ENCODE peak calls at places on chromosomes 4 and X, in four cellular contexts. A, X, W and L are unnamed samples.

GRCh38 chr4:82939414-82939813 is 38.9 kb downstream of the THAP9 start:
- DNase-seq in X (no peak), W (no peak), A (no peak), L (no peak)

GRCh38 chrX:134543201-134543797 is 83.3 kb downstream of the HPRT1 start:
- DNase-seq in W (no peak), A (no peak), X (no peak), L (no peak)

GRCh38 chrX:17007134-17007768 is 60.8 kb downstream of the REPS2 start:
- DNase-seq in X (peak), A (peak), W (no peak), L (peak)

GRCh38 chr4:52248836-52249235 is 197.7 kb downstream of the SPATA18 start:
- DNase-seq in W (no peak), A (no peak), X (no peak), L (no peak)

GRCh38 chr4:184343400-184344177 is 125.9 kb upstream of the ENPP6 start:
- DNase-seq in W (peak), X (peak), A (peak), L (peak)

GRCh38 chr4:145722561-145722960 is 42.6 kb downstream of the C4orf51 start:
- DNase-seq in W (no peak), X (no peak), A (no peak), L (no peak)

GRCh38 chr4:156824451-156825060 is 147.0 kb downstream of the PDGFC start:
- DNase-seq in W (no peak), A (no peak), X (no peak), L (no peak)

GRCh38 chrX:11881485-11882170 is 123.6 kb downstream of the MSL3 start:
- DNase-seq in A (no peak), X (no peak), W (no peak), L (no peak)

GRCh38 chrX:10781847-10782530 is 161.6 kb upstream of the MID1 start:
- DNase-seq in X (no peak), W (no peak), A (no peak), L (no peak)

GRCh38 chrX:1751781-1752180 is 136.9 kb downstream of the ASMT start:
- DNase-seq in X (no peak), W (no peak), A (no peak), L (no peak)

GRCh38 chrX:123222920-123223319 is 38.8 kb downstream of the GRIA3 start:
- DNase-seq in A (no peak), X (no peak), W (no peak), L (no peak)

GRCh38 chr4:38190717-38191178 is 230.6 kb downstream of the PTTG2 start:
- DNase-seq in A (no peak), W (no peak), X (no peak), L (no peak)

GRCh38 chr4:158051401-158052235 is 121.2 kb downstream of the GASK1B start:
- DNase-seq in A (no peak), X (no peak), W (no peak), L (no peak)

GRCh38 chr4:3851211-3851610 is 85.0 kb downstream of the ADRA2C start:
- DNase-seq in W (no peak), X (no peak), A (no peak), L (peak)

GRCh38 chr4:90207887-90208454 is 80.8 kb downstream of the CCSER1 start:
- DNase-seq in X (no peak), A (no peak), W (no peak), L (no peak)

GRCh38 chrX:27976284-27976683 is 5.0 kb downstream of the DCAF8L1 start:
- DNase-seq in X (no peak), W (no peak), A (no peak), L (no peak)

GRCh38 chr4:158791588-158791987 is 22.8 kb downstream of the FNIP2 start:
- DNase-seq in A (no peak), W (no peak), X (no peak), L (no peak)

GRCh38 chrX:9659571-9660195 is 106.0 kb downstream of the GPR143 start:
- DNase-seq in X (no peak), A (no peak), W (no peak), L (no peak)

GRCh38 chrX:66039916-66040315 is at the start of gene VSIG4:
- DNase-seq in W (no peak), A (no peak), X (no peak), L (no peak)

GRCh38 chr4:16067515-16067914 is 16.3 kb downstream of the PROM1 start:
- DNase-seq in A (no peak), W (no peak), X (peak), L (no peak)

GRCh38 chr4:177446571-177446970 is 4.3 kb upstream of the AGA start:
- DNase-seq in W (no peak), A (no peak), X (no peak), L (no peak)

GRCh38 chrX:153649915-153650782 is 3.1 kb downstream of the DUSP9 start:
- DNase-seq in X (no peak), W (no peak), A (no peak), L (no peak)

GRCh38 chrX:43643201-43643600 is 12.9 kb upstream of the MAOA start:
- DNase-seq in A (no peak), W (no peak), X (no peak), L (no peak)

GRCh38 chr4:118969359-118969758 is 80.7 kb downstream of the SYNPO2 start:
- DNase-seq in W (no peak), A (no peak), X (peak), L (peak)

GRCh38 chr4:20044502-20044911 is 207.2 kb upstream of the SLIT2 start:
- DNase-seq in X (no peak), A (no peak), W (no peak), L (no peak)

GRCh38 chrX:53244610-53245009 is 19.6 kb upstream of the KDM5C start:
- DNase-seq in W (no peak), X (no peak), A (no peak), L (no peak)

GRCh38 chr4:150501983-150502382 is 80.0 kb upstream of the MAB21L2 start:
- DNase-seq in X (no peak), A (no peak), W (no peak), L (no peak)

GRCh38 chr4:113945906-113946305 is 33.5 kb downstream of the ARSJ start:
- DNase-seq in X (no peak), W (no peak), A (no peak), L (no peak)

GRCh38 chrX:85004255-85004654 is 578 bp downstream of the APOOL start:
- DNase-seq in A (no peak), W (no peak), X (no peak), L (no peak)

GRCh38 chr4:665751-666435 is 8.2 kb downstream of the ATP5ME start:
- DNase-seq in X (no peak), W (no peak), A (no peak), L (no peak)

GRCh38 chr4:181958435-181958834 is 284.8 kb upstream of the TENM3 start:
- DNase-seq in X (no peak), W (no peak), A (no peak), L (no peak)

GRCh38 chr4:171281359-171281758 is 531.8 kb upstream of the GALNTL6 start:
- DNase-seq in W (no peak), X (no peak), A (no peak), L (no peak)

GRCh38 chrX:37330642-37331041 is 18.5 kb upstream of the PRRG1 start:
- DNase-seq in A (no peak), W (no peak), X (no peak), L (no peak)

GRCh38 chr4:15396157-15396800 is 31.6 kb upstream of the C1QTNF7 start:
- DNase-seq in A (peak), X (peak), W (no peak), L (peak)

GRCh38 chrX:20951016-20951795 is 423.0 kb upstream of the CNKSR2 start:
- DNase-seq in W (no peak), X (no peak), A (no peak), L (no peak)
- TF ChIP-seq USF2 in W (no peak), X (no peak), A (no peak), L (no peak)

GRCh38 chr4:168522371-168522770 is 25.5 kb downstream of the PALLD start:
- DNase-seq in X (no peak), W (no peak), A (no peak), L (no peak)

GRCh38 chr4:168524006-168524405 is 27.2 kb downstream of the PALLD start:
- DNase-seq in A (no peak), W (no peak), X (no peak), L (no peak)

GRCh38 chr4:168522829-168523228 is 26.0 kb downstream of the PALLD start:
- DNase-seq in A (no peak), X (no peak), W (no peak), L (no peak)

GRCh38 chr4:168527560-168527959 is 30.7 kb downstream of the PALLD start:
- DNase-seq in A (no peak), X (no peak), W (no peak), L (no peak)

DNA sequence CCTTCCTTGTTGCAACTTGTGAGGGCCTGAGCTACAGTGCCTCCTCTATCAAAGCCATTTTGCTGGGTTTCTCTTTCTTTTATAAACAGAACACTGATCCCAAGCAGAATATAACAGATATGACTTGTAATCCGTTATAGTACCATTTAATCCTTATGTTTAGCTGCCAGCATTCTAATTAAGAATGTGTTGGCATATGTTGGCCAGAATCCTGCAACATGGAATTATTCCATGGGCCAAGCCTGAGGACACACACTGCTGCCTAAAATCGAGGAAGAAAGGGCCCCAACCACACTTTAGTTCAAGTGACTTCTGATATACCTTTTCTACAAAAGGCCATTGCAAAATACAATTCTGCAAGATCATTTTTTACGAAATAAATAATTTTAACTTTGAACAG is 28.0 kb downstream of the PALLD start:
- DNase-seq in A (no peak), W (no peak), X (no peak), L (no peak)
- TF ChIP-seq CBFB in A (no peak), W (no peak), X (no peak), L (no peak)

DNA sequence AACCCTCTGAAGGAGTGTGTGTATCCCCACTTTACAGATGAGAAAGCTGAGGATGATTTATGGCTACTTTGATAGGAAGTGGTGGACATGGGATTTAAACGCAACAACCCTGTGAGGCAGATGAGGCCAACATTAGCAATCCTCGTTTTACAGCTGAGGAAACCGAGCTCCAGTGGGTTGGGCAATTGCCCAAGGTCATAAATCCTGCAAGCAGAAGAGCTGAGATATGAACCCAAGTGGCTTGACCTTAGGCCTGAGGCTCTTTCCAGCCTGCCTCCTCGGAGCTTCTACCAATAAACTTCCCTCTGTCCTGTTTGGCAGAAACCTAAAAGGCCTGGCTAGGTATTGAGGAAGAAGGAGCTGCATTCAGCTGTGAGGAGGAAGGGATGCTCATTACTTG is 185.5 kb upstream of the RBPJ start:
- DNase-seq in A (no peak), W (no peak), X (no peak), L (no peak)
- TF ChIP-seq CREB1 in A (no peak), W (no peak), X (no peak), L (no peak)

GRCh38 chr4:100075486-100076270 is 114.6 kb downstream of the DDIT4L start:
- DNase-seq in W (no peak), A (no peak), X (no peak), L (no peak)

GRCh38 chr4:100076753-100077152 is 113.5 kb downstream of the DDIT4L start:
- DNase-seq in A (no peak), X (no peak), W (no peak), L (no peak)

GRCh38 chr4:100071531-100071930 is 118.7 kb downstream of the DDIT4L start:
- DNase-seq in A (no peak), X (no peak), W (no peak), L (no peak)

GRCh38 chr4:100070868-100071267 is 119.4 kb downstream of the DDIT4L start:
- DNase-seq in W (no peak), A (no peak), X (no peak), L (no peak)

GRCh38 chr4:100075056-100075455 is 115.2 kb downstream of the DDIT4L start:
- DNase-seq in W (no peak), X (no peak), A (no peak), L (no peak)
- TF ChIP-seq USF2 in W (no peak), X (no peak), A (no peak), L (no peak)